ENCODE peak calls at places on chromosomes 12 and 14, in nine cellular contexts. N is fibroblast of lung, K is lung, F is astrocyte, P is breast epithelium, L is HCT116, D is sigmoid colon, U is upper lobe of right lung, V is adrenal gland. T is an unnamed sample.
A peak's percentile ranks its signal among the peaks of the same experiment; 100 is the strongest.

GRCh38 chr14:32397871-32398640 is 69.0 kb downstream of the AKAP6 start:
- DNase-seq in N (peak; percentile 89), K (no peak), F (peak; percentile 87), P (no peak), L (no peak), D (no peak), U (no peak), V (no peak), T (peak; percentile 45)

GRCh38 chr14:23478109-23478698 is 8.7 kb downstream of the NGDN start:
- DNase-seq in N (peak; percentile 63), K (peak; percentile 51), F (peak; percentile 40), P (no peak), L (peak; percentile 51), D (no peak), U (no peak), V (peak; percentile 80), T (no peak)

GRCh38 chr14:65044596-65044959 is 57.7 kb downstream of the MAX start:
- DNase-seq in N (no peak), K (peak; percentile 36), F (no peak), P (no peak), L (no peak), D (no peak), U (peak; percentile 77), V (peak; percentile 35), T (no peak)

GRCh38 chr12:87779016-87779415 is 250.2 kb downstream of the C12orf50 start:
- DNase-seq in N (peak; percentile 69), K (no peak), F (peak; percentile 59), P (no peak), L (no peak), D (no peak), U (no peak), V (no peak), T (no peak)

GRCh38 chr12:14239350-14239934 is 126.0 kb upstream of the ATF7IP start:
- DNase-seq in N (peak; percentile 60), K (no peak), F (peak; percentile 57), P (peak; percentile 36), L (no peak), D (no peak), U (no peak), V (peak; percentile 72), T (no peak)

GRCh38 chr14:102799684-102800562 is 22.7 kb downstream of the TRAF3 start:
- DNase-seq in N (peak; percentile 95), K (no peak), F (peak; percentile 95), P (peak; percentile 41), L (no peak), D (no peak), U (no peak), V (no peak), T (peak; percentile 34)

GRCh38 chr12:27012239-27012981 is 1.8 kb downstream of the TM7SF3 start:
- DNase-seq in N (no peak), K (no peak), F (no peak), P (no peak), L (no peak), D (no peak), U (peak; percentile 63), V (no peak), T (no peak)

GRCh38 chr12:66663605-66664004 is 15.3 kb downstream of the GRIP1 start:
- DNase-seq in N (no peak), K (no peak), F (no peak), P (no peak), L (no peak), D (no peak), U (no peak), V (no peak), T (no peak)

GRCh38 chr12:53365245-53365904 is 14.6 kb upstream of the SP1 start:
- DNase-seq in N (peak; percentile 25), K (no peak), F (no peak), P (no peak), L (no peak), D (no peak), U (no peak), V (no peak), T (no peak)

DNA sequence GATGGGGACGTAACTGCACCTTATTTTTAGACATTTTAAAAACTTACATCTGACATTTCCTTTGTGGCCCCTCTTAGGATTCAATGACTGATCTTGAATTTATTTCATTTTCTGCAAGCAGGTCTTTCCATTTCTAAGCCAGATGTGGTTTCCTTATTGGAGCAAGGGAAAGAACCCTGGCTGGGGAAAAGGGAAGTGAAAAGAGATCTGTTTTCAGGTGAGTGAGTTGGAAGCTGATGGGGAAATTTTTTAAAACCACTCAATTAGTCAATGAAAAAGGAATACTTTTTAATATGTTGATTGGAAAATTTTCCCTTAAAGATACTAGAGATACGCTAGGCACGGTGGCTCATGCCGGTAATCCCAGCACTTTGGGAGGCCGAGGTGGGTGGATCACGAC is 2.6 kb downstream of the ZNF140 start:
- DNase-seq in N (no peak), K (no peak), F (no peak), P (no peak), L (no peak), D (no peak), U (no peak), V (no peak), T (no peak)
- H3K9me3 ChIP-seq in N (peaks cover 1% of the 10 kb centered on the region), K (peaks cover 25% of the 10 kb centered on the region), F (peaks cover 49% of the 10 kb centered on the region), P (peaks cover 72% of the 10 kb centered on the region), L (peaks cover 11% of the 10 kb centered on the region), D (peaks cover 34% of the 10 kb centered on the region), U (peaks cover 75% of the 10 kb centered on the region), V (no peaks in the 10 kb centered on the region), T (peaks cover 28% of the 10 kb centered on the region)

GRCh38 chr12:28650906-28651305 is 460.6 kb downstream of the CCDC91 start:
- DNase-seq in N (no peak), K (no peak), F (no peak), P (no peak), L (no peak), D (no peak), U (no peak), V (no peak), T (no peak)

DNA sequence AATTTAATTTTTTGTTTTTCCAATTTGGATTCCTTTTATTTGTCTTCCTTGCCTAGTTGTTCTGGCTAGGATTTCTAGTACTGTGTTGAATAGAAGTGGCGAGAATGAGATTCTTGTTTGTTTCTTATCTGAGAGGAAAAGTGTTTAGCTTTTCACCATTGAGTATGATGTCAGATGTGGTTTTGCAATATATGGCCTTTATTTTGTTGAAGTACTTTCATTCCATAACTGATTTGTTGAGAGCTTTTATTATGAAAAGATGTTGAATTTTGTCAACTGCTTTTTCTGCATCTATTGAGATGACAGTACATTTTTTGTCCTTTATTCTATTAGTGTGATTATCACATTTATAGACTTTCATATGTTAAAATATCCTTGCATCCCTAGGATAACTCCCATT is 462.0 kb downstream of the CCDC91 start:
- DNase-seq in N (no peak), K (no peak), F (no peak), P (no peak), L (no peak), D (no peak), U (no peak), V (no peak), T (no peak)
- H3K4me3 ChIP-seq in N (no peak overlapping the region), K (no peak overlapping the region), F (no peak overlapping the region), P (no peak overlapping the region), L (no peak overlapping the region), D (no peak overlapping the region), U (no peak overlapping the region), V (no peak overlapping the region), T (no peak overlapping the region)

DNA sequence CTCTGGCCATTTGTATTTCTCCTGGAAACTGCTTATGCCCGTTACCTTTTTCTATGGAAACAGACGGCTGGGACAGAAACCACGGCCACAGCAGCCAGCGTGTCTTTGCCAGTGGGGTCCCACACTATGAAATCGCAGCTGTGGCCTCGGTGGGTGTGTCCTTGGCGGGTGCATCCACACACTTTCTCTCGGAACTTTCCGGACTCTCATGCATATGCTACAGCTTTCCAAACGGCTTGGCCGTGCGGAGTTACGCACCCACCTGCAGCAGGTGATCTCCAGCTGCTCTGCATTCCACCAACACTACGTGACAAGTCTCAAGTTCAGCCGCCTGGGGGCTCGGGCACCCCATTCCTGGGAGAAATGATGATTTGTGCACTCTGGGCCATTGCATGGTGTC is 1.3 kb upstream of the BTBD6 start:
- DNase-seq in N (no peak), K (no peak), F (no peak), P (no peak), L (no peak), D (no peak), U (no peak), V (no peak), T (no peak)
- H3K36me3 ChIP-seq in N (peaks cover 16% of the 10 kb centered on the region), K (peaks cover 29% of the 10 kb centered on the region), F (peaks cover 2% of the 10 kb centered on the region), P (no peaks in the 10 kb centered on the region), L (peaks cover 10% of the 10 kb centered on the region), D (peaks cover 5% of the 10 kb centered on the region), U (peaks cover 16% of the 10 kb centered on the region), V (peaks cover 30% of the 10 kb centered on the region), T (peaks cover 2% of the 10 kb centered on the region)

GRCh38 chr14:105863296-105864108 is 337.1 kb downstream of the TMEM121 start:
- DNase-seq in N (no peak), K (no peak), F (no peak), P (no peak), L (no peak), D (peak; percentile 54), U (peak; percentile 46), V (no peak), T (no peak)
- H3K9me3 ChIP-seq in N (no peaks in the 10 kb centered on the region), K (peaks cover 5% of the 10 kb centered on the region), F (peaks cover 15% of the 10 kb centered on the region), P (peaks cover 15% of the 10 kb centered on the region), L (no peaks in the 10 kb centered on the region), D (no peaks in the 10 kb centered on the region), U (no peaks in the 10 kb centered on the region), V (no peaks in the 10 kb centered on the region), T (no peaks in the 10 kb centered on the region)

GRCh38 chr14:29217813-29218450 is 451.3 kb downstream of the FOXG1 start:
- DNase-seq in N (no peak), K (no peak), F (no peak), P (no peak), L (no peak), D (no peak), U (no peak), V (no peak), T (no peak)

GRCh38 chr14:29216316-29216715 is 449.7 kb downstream of the FOXG1 start:
- DNase-seq in N (no peak), K (no peak), F (no peak), P (no peak), L (no peak), D (no peak), U (no peak), V (no peak), T (no peak)

GRCh38 chr14:29220077-29220476 is 453.5 kb downstream of the FOXG1 start:
- DNase-seq in N (no peak), K (no peak), F (no peak), P (no peak), L (no peak), D (no peak), U (no peak), V (no peak), T (no peak)

GRCh38 chr14:29215853-29216252 is 449.3 kb downstream of the FOXG1 start:
- DNase-seq in N (peak; percentile 21), K (no peak), F (peak; percentile 12), P (no peak), L (no peak), D (no peak), U (no peak), V (no peak), T (no peak)

DNA sequence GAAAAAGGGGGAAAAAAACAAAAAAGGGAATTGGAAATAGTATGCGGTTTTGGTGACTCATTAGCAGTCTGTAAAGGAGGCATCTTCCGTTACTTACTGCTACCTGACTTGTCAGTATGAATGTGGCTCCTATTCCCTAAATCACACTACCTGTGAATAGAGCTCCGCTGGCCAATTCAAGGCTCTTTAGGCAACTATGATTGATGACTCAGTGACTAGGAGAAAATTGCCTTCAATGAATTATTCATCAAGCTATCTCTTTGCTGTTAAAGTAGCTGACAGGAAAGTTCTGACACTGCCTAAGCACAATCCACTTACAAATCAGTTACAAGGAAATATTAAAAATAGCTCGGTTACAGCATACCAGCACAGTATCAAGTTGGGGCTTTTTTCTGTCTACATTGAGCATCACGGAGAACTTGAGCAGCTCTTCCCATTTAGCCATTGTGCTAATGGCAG is 450.2 kb downstream of the FOXG1 start:
- DNase-seq in N (peak; percentile 57), K (no peak), F (peak; percentile 47), P (no peak), L (no peak), D (no peak), U (no peak), V (no peak), T (no peak)
- H3K4me3 ChIP-seq in N (no peak overlapping the region), K (no peak overlapping the region), F (no peak overlapping the region), P (no peak overlapping the region), L (no peak overlapping the region), D (no peak overlapping the region), U (no peak overlapping the region), V (no peak overlapping the region), T (no peak overlapping the region)

T was measured in MG63.